ENCODE peak calls at places on chromosomes 12 and 14, in five cellular contexts. G is H7, X is GM12892, H is HFF-Myc, B is psoas muscle. V is an unnamed sample.

GRCh38 chr14:65769151-65769550 is 356.6 kb downstream of the FUT8 start:
- DNase-seq in G (no peak), X (no peak), H (no peak), B (no peak), V (no peak)

GRCh38 chr14:89619616-89620273 is 202.7 kb upstream of the FOXN3 start:
- DNase-seq in G (no peak), X (no peak), H (no peak), B (no peak), V (no peak)

GRCh38 chr12:97960741-97961608 is 498.4 kb downstream of the RMST start:
- DNase-seq in G (peak; percentile 2), X (no peak), H (no peak), B (no peak), V (peak; percentile 70)

GRCh38 chr12:82904219-82904795 is 217.6 kb downstream of the TMTC2 start:
- DNase-seq in G (no peak), X (no peak), H (no peak), B (no peak), V (no peak)

GRCh38 chr14:104690266-104690711 is 871 bp downstream of the INF2 start:
- DNase-seq in G (no peak), X (no peak), H (no peak), B (no peak), V (no peak)

GRCh38 chr12:14741153-14741552 is 44.8 kb upstream of the GUCY2C start:
- DNase-seq in G (no peak), X (no peak), H (no peak), B (no peak), V (no peak)

GRCh38 chr12:62192486-62193250 is 67.5 kb upstream of the USP15 start:
- DNase-seq in G (peak; percentile 69), X (peak; percentile 27), H (peak; percentile 61), B (peak; percentile 18), V (peak; percentile 89)

GRCh38 chr12:100576311-100577036 is 3.0 kb downstream of the GAS2L3 start:
- DNase-seq in G (no peak), X (no peak), H (peak; percentile 44), B (no peak), V (no peak)

GRCh38 chr14:22538671-22539228 is 50.3 kb downstream of the DAD1 start:
- DNase-seq in G (no peak), X (no peak), H (no peak), B (no peak), V (no peak)

GRCh38 chr14:90295870-90296516 is 35.7 kb downstream of the NRDE2 start:
- DNase-seq in G (no peak), X (no peak), H (no peak), B (no peak), V (no peak)

GRCh38 chr14:103848720-103849077 is 1.3 kb upstream of the PPP1R13B start:
- DNase-seq in G (no peak), X (no peak), H (no peak), B (no peak), V (no peak)

GRCh38 chr14:31457665-31458659 is 656 bp upstream of the DTD2 start:
- DNase-seq in G (no peak), X (no peak), H (no peak), B (no peak), V (peak; percentile 4)

GRCh38 chr14:23321572-23322547 is 603 bp downstream of the PABPN1 start:
- DNase-seq in G (peak; percentile 85), X (peak; percentile 42), H (no peak), B (peak; percentile 58), V (peak; percentile 58)

GRCh38 chr12:87779016-87779415 is 250.2 kb downstream of the C12orf50 start:
- DNase-seq in G (no peak), X (no peak), H (no peak), B (no peak), V (no peak)

GRCh38 chr12:66502911-66503310 is 176.0 kb downstream of the GRIP1 start:
- DNase-seq in G (no peak), X (no peak), H (no peak), B (no peak), V (no peak)

GRCh38 chr12:77685112-77685511 is 145.6 kb upstream of the NAV3 start:
- DNase-seq in G (peak; percentile 16), X (no peak), H (peak; percentile 63), B (peak; percentile 19), V (peak; percentile 85)

V was measured in neural progenitor cell.